ENCODE peak calls at places on chromosome 16, in six cellular contexts. R is tibial nerve, I is GM04504, G is AG10803, Q is osteocyte, P is NCI-H460. W is an unnamed sample.

GRCh38 chr16:73326770-73327470 is 279.0 kb upstream of the ZFHX3 start:
- DNase-seq in R (no peak), I (no peak), G (no peak), Q (no peak), P (no peak), W (no peak)

GRCh38 chr16:89764711-89765201 is 43.4 kb downstream of the ZNF276 start:
- DNase-seq in R (peak; percentile 21), I (no peak), G (no peak), Q (no peak), P (no peak), W (peak; percentile 93)

GRCh38 chr16:19008770-19009169 is 25.0 kb downstream of the TMC7 start:
- DNase-seq in R (no peak), I (peak; percentile 44), G (peak; percentile 84), Q (no peak), P (no peak), W (no peak)

GRCh38 chr16:25575363-25575762 is 116.4 kb upstream of the HS3ST4 start:
- DNase-seq in R (no peak), I (no peak), G (no peak), Q (no peak), P (no peak), W (peak; percentile 83)

GRCh38 chr16:57756424-57757325 is 21.1 kb downstream of the KATNB1 start:
- DNase-seq in R (no peak), I (no peak), G (no peak), Q (no peak), P (no peak), W (no peak)

GRCh38 chr16:69328854-69329316 is 1.5 kb downstream of the PDF start:
- DNase-seq in R (no peak), I (no peak), G (peak; percentile 50), Q (no peak), P (peak; percentile 26), W (no peak)

GRCh38 chr16:79169239-79169638 is 431.3 kb downstream of the MAF start:
- DNase-seq in R (no peak), I (no peak), G (no peak), Q (no peak), P (no peak), W (no peak)

GRCh38 chr16:66366433-66367299 is at the start of gene CDH5:
- DNase-seq in R (peak; percentile 44), I (no peak), G (no peak), Q (no peak), P (no peak), W (no peak)

GRCh38 chr16:67277294-67277998 is 1.9 kb upstream of the PLEKHG4 start:
- DNase-seq in R (no peak), I (peak; percentile 98), G (peak; percentile 100), Q (no peak), P (no peak), W (no peak)

GRCh38 chr16:7137560-7138330 is 194.9 kb upstream of the RBFOX1 start:
- DNase-seq in R (no peak), I (no peak), G (no peak), Q (no peak), P (peak; percentile 35), W (no peak)

GRCh38 chr16:30076276-30076791 is 540 bp downstream of the PPP4C start:
- DNase-seq in R (no peak), I (no peak), G (no peak), Q (no peak), P (no peak), W (no peak)

GRCh38 chr16:88023366-88023765 is 72.1 kb downstream of the BANP start:
- DNase-seq in R (no peak), I (no peak), G (no peak), Q (no peak), P (no peak), W (no peak)

GRCh38 chr16:30602595-30603277 is 7.5 kb downstream of the ZNF689 start:
- DNase-seq in R (no peak), I (no peak), G (peak; percentile 48), Q (no peak), P (no peak), W (no peak)

GRCh38 chr16:58317608-58318152 is 22.9 kb upstream of the PRSS54 start:
- DNase-seq in R (no peak), I (no peak), G (no peak), Q (no peak), P (no peak), W (no peak)

GRCh38 chr16:78235168-78235800 is 135.8 kb downstream of the WWOX start:
- DNase-seq in R (peak; percentile 41), I (peak; percentile 29), G (peak; percentile 64), Q (peak; percentile 90), P (peak; percentile 34), W (peak; percentile 94)

GRCh38 chr16:3645504-3646347 is 8.8 kb upstream of the DNASE1 start:
- DNase-seq in R (no peak), I (no peak), G (peak; percentile 17), Q (peak; percentile 79), P (no peak), W (no peak)

GRCh38 chr16:30700491-30700890 is 1.5 kb downstream of the SRCAP start:
- DNase-seq in R (no peak), I (no peak), G (no peak), Q (no peak), P (no peak), W (no peak)

GRCh38 chr16:58421529-58421928 is 29.3 kb downstream of the GINS3 start:
- DNase-seq in R (no peak), I (no peak), G (peak; percentile 49), Q (no peak), P (no peak), W (no peak)

GRCh38 chr16:14495213-14496046 is 134.6 kb downstream of the PARN start:
- DNase-seq in R (no peak), I (no peak), G (no peak), Q (no peak), P (no peak), W (peak; percentile 55)

GRCh38 chr16:79970551-79971236 is 370.2 kb upstream of the MAF start:
- DNase-seq in R (no peak), I (no peak), G (peak; percentile 16), Q (no peak), P (no peak), W (no peak)

GRCh38 chr16:84446596-84447392 is 57.7 kb downstream of the MEAK7 start:
- DNase-seq in R (no peak), I (peak; percentile 20), G (peak; percentile 4), Q (no peak), P (no peak), W (no peak)

GRCh38 chr16:79962962-79963361 is 362.4 kb upstream of the MAF start:
- DNase-seq in R (no peak), I (no peak), G (no peak), Q (no peak), P (no peak), W (no peak)

GRCh38 chr16:89826531-89827382 is 1.5 kb upstream of the SPIRE2 start:
- DNase-seq in R (no peak), I (no peak), G (no peak), Q (no peak), P (peak; percentile 65), W (no peak)

GRCh38 chr16:586645-587590 is 2.9 kb upstream of the RAB40C start:
- DNase-seq in R (no peak), I (no peak), G (no peak), Q (no peak), P (no peak), W (no peak)

GRCh38 chr16:752008-752315 is 8.6 kb upstream of the MSLN start:
- DNase-seq in R (no peak), I (no peak), G (no peak), Q (no peak), P (no peak), W (no peak)

GRCh38 chr16:4376126-4376819 is 4.6 kb downstream of the VASN start:
- DNase-seq in R (peak; percentile 85), I (peak; percentile 82), G (peak; percentile 92), Q (peak; percentile 92), P (no peak), W (peak; percentile 95)

GRCh38 chr16:27641260-27641659 is 91.3 kb downstream of the KATNIP start:
- DNase-seq in R (no peak), I (no peak), G (no peak), Q (no peak), P (no peak), W (no peak)

GRCh38 chr16:5028950-5029475 is 4.7 kb downstream of the NAGPA start:
- DNase-seq in R (no peak), I (no peak), G (no peak), Q (no peak), P (no peak), W (no peak)

GRCh38 chr16:67443299-67443698 is 12.4 kb downstream of the HSD11B2 start:
- DNase-seq in R (peak; percentile 50), I (peak; percentile 74), G (peak; percentile 81), Q (no peak), P (no peak), W (no peak)

GRCh38 chr16:56107944-56108583 is 83.2 kb upstream of the GNAO1 start:
- DNase-seq in R (no peak), I (no peak), G (no peak), Q (no peak), P (no peak), W (peak; percentile 84)

GRCh38 chr16:24737391-24737871 is 8.0 kb downstream of the TNRC6A start:
- DNase-seq in R (no peak), I (no peak), G (peak; percentile 58), Q (no peak), P (no peak), W (no peak)

GRCh38 chr16:6081320-6081976 is 983.9 kb upstream of the EEF2KMT start:
- DNase-seq in R (no peak), I (no peak), G (no peak), Q (no peak), P (peak; percentile 20), W (no peak)

GRCh38 chr16:31301708-31302400 is 42.1 kb downstream of the ITGAM start:
- DNase-seq in R (no peak), I (peak; percentile 3), G (peak; percentile 40), Q (no peak), P (peak; percentile 7), W (no peak)

GRCh38 chr16:51151951-51152663 is 1.0 kb upstream of the SALL1 start:
- DNase-seq in R (no peak), I (peak; percentile 87), G (peak; percentile 93), Q (no peak), P (peak; percentile 25), W (no peak)

GRCh38 chr16:22317001-22317530 is 19.9 kb downstream of the POLR3E start:
- DNase-seq in R (no peak), I (no peak), G (no peak), Q (no peak), P (no peak), W (no peak)

GRCh38 chr16:87490091-87490798 is 2.6 kb downstream of the ZCCHC14 start:
- DNase-seq in R (no peak), I (no peak), G (no peak), Q (no peak), P (no peak), W (no peak)

GRCh38 chr16:64459821-64460220 is 662.0 kb downstream of the CDH11 start:
- DNase-seq in R (no peak), I (peak; percentile 58), G (peak; percentile 66), Q (no peak), P (no peak), W (no peak)

W was measured in esophagus muscularis mucosa.